ENCODE peak calls at places on chromosomes 3 and 15, in seven cellular contexts. Q, V, K, G, D, Y and Z are unnamed samples.

GRCh38 chr3:5774337-5774736 is 586.8 kb downstream of the EDEM1 start:
- DNase-seq in Q (no peak), V (no peak), K (no peak), G (no peak), D (no peak), Y (no peak), Z (no peak)

GRCh38 chr15:80331886-80332406 is 72.2 kb upstream of the ARNT2 start:
- DNase-seq in Q (no peak), V (no peak), K (no peak), G (no peak), D (no peak), Y (no peak), Z (no peak)

GRCh38 chr15:76565366-76565765 is 228.8 kb downstream of the ISL2 start:
- DNase-seq in Q (no peak), V (no peak), K (no peak), G (no peak), D (no peak), Y (no peak), Z (no peak)

GRCh38 chr3:43153189-43154083 is 47.6 kb upstream of the POMGNT2 start:
- DNase-seq in Q (no peak), V (no peak), K (no peak), G (no peak), D (no peak), Y (no peak), Z (no peak)

GRCh38 chr3:101954361-101954760 is 105.0 kb downstream of the NFKBIZ start:
- DNase-seq in Q (no peak), V (no peak), K (no peak), G (no peak), D (no peak), Y (no peak), Z (no peak)

GRCh38 chr3:27166888-27167287 is 202.3 kb downstream of the NEK10 start:
- DNase-seq in Q (no peak), V (no peak), K (no peak), G (no peak), D (peak; percentile 41), Y (no peak), Z (peak; percentile 2)

GRCh38 chr15:101115887-101116680 is 135.8 kb downstream of the CHSY1 start:
- DNase-seq in Q (no peak), V (no peak), K (no peak), G (no peak), D (no peak), Y (no peak), Z (no peak)

GRCh38 chr3:140145501-140145900 is 210.5 kb downstream of the CLSTN2 start:
- DNase-seq in Q (no peak), V (no peak), K (no peak), G (no peak), D (no peak), Y (no peak), Z (no peak)

GRCh38 chr3:147215660-147216059 is 190.7 kb downstream of the ZIC4 start:
- DNase-seq in Q (no peak), V (no peak), K (no peak), G (no peak), D (no peak), Y (no peak), Z (no peak)

GRCh38 chr3:61236556-61236955 is 14.7 kb downstream of the FHIT start:
- DNase-seq in Q (no peak), V (no peak), K (no peak), G (peak; percentile 64), D (no peak), Y (no peak), Z (no peak)

DNA sequence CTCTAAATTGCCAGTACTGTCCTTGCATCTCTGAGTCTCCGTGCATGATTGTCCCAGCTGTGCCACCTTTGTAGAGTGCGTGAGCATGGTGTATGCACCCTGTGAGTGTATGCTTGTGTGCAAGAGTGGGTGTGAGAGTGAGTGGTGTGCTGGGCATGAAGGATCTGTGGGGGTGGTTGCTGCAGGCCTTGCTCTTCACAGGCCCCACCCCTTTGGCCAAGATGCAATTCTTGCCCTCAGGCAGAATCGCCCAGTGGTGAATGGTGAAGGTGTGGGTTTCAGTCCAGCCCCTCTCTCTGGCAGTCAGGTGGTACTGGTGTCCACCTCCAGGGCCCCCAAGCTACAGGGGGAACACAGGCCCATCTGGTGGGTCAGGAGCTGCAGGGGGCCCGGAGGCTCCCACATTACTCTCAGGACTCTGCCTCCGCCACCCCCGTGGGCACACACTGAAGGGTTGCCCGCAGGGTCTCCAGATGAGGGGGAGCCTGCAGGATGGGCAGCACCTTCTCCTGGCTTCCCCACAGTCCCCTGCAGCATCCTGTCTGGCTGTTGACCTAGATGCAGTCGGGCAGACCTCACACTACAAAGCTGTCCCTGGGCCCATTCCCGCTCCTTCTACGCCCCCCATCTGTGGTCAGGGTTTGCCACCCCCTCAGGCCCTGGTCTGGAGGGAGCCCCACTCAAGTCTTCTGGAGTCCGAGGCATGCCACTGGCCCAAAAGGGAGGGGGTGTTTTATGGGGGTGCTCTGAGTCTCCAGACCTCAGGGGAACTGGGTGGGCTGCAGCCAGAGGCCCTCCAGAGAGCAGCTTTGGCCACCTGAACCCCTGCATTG is 8.3 kb upstream of the ROPN1B start:
- DNase-seq in Q (no peak), V (no peak), K (no peak), G (no peak), D (peak; percentile 13), Y (no peak), Z (no peak)
- TF ChIP-seq JUND in Q (no peak), V (no peak), K (no peak), G (no peak), D (no peak), Y (no peak), Z (no peak)

GRCh38 chr3:189304465-189305341 is 132.9 kb downstream of the TPRG1 start:
- DNase-seq in Q (no peak), V (no peak), K (no peak), G (no peak), D (no peak), Y (peak; percentile 43), Z (peak; percentile 100)
- TF ChIP-seq JUND in Q (peak; percentile 38), V (no peak), K (no peak), G (no peak), D (no peak), Y (no peak), Z (peak; percentile 80)

DNA sequence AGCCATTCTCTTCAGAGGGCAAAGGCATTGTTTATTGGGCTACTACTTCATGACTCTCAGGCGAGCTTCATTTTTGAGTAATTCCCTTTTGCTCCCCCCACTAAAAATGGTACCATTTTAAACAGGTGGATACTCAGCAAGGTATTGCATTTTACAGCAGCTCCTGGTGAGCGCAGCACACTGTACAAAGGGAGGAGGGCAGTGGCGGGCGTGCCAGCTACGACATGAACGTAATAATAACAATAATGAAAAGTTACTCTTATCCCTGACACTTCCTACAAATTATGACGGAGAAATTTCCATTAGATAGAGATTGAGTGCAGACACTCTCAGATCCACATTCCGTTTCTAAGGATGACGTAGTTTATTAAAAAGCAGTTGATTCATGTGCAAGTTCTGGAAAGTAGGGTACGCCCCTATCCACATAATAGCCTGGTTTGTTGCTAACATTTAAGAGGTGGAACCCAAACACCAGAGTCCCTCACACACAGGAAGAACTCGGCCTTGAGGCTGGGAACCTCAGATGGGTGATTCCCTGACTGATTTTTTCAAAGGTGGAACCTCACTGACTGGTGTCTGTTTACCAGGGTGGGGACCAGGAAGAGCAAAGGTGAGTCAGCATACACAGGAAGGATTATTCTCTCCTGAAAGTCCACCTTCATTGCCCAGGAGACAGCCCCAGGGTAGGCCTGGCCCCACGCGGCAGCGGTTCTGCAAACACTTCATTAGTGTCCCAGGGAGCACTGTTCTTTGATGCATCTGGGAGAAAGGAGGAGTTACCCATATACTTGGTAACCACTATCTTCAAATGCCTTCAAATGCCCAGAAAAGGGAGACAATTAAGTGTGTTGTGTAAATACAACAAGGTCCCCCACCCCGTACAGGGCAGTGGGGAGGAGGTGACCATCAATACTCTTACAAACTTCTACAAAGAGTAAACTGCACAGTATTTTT is 69.9 kb downstream of the LDHAL6B start:
- DNase-seq in Q (peak; percentile 90), V (no peak), K (peak; percentile 96), G (no peak), D (no peak), Y (no peak), Z (peak; percentile 9)
- TF ChIP-seq JUND in Q (peak; percentile 95), V (no peak), K (peak; percentile 76), G (no peak), D (no peak), Y (no peak), Z (no peak)

DNA sequence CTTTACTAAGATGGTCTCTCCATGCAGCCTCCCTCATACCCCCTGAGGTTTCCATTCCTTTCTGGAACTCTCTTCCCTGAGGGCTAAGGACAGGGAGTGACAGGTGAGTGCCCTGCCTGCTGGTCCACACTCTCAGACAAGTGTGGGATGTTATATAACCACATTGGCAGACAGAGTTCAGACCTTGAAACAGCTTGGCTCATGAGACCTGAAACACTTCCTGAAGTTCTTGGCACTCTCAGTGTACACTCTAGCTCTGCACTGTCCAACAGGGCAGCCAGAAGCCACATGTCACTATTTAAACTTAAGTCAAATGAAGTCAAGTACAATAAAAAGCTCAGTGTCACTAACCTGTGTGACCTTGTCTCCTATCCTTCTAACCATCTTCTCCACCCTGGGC is 188.5 kb downstream of the ZNF621 start:
- DNase-seq in Q (no peak), V (no peak), K (no peak), G (no peak), D (no peak), Y (no peak), Z (no peak)
- TF ChIP-seq JUND in Q (no peak), V (no peak), K (no peak), G (no peak), D (no peak), Y (no peak), Z (no peak)

GRCh38 chr3:14379842-14380241 is 22.6 kb upstream of the SLC6A6 start:
- DNase-seq in Q (no peak), V (no peak), K (no peak), G (no peak), D (no peak), Y (no peak), Z (no peak)

GRCh38 chr3:14376348-14377043 is 25.9 kb upstream of the SLC6A6 start:
- DNase-seq in Q (no peak), V (no peak), K (no peak), G (no peak), D (no peak), Y (no peak), Z (no peak)

GRCh38 chr3:14378415-14378814 is 24.0 kb upstream of the SLC6A6 start:
- DNase-seq in Q (no peak), V (no peak), K (no peak), G (no peak), D (no peak), Y (no peak), Z (no peak)

GRCh38 chr3:14377044-14377837 is 25.2 kb upstream of the SLC6A6 start:
- DNase-seq in Q (no peak), V (no peak), K (no peak), G (no peak), D (no peak), Y (no peak), Z (no peak)

DNA sequence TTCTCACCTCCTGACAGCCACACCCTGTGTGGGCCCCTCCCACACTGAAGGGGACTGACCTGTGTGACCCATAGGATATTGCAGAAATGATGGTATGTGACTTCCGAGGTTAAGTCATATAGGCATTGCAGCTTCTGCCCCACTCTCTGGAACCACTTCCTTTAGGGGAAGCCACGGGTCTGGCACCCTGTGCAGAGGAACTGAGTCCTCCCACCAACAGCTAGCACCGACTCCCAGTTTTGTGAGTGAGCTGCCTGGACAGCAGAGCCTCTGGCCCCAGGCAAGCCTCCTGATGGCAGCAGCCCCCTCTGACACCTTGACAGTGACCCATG is 24.6 kb upstream of the SLC6A6 start:
- DNase-seq in Q (no peak), V (no peak), K (no peak), G (peak; percentile 25), D (no peak), Y (no peak), Z (no peak)
- TF ChIP-seq JUND in Q (no peak), V (no peak), K (no peak), G (no peak), D (no peak), Y (no peak), Z (no peak)